ENCODE peak calls at places on chromosomes 16 and 17, in five cellular contexts. One of them, this sample, is unnamed.

GRCh38 chr16:28241924-28242323 is 30.2 kb upstream of the XPO6 start:
- DNase-seq in neural crest cell: no peak
- DNase-seq in NCI-H446 treated with DMSO at 0.1 percent for 48 hours: no peak
- DNase-seq in activated T-helper 1 cell treated with Interleukin-2 at 50 U/mL for 16 hours: no peak
- DNase-seq in GM13976: no peak
- DNase-seq in this sample: no peak

GRCh38 chr16:15484662-15485061 is 50.3 kb downstream of the BMERB1 start:
- DNase-seq in neural crest cell: no peak
- DNase-seq in NCI-H446 treated with DMSO at 0.1 percent for 48 hours: no peak
- DNase-seq in activated T-helper 1 cell treated with Interleukin-2 at 50 U/mL for 16 hours: no peak
- DNase-seq in GM13976: no peak
- DNase-seq in this sample: no peak

GRCh38 chr17:67629963-67630320 is 87.8 kb upstream of the NOL11 start:
- DNase-seq in neural crest cell: no peak
- DNase-seq in NCI-H446 treated with DMSO at 0.1 percent for 48 hours: peak; percentile 33
- DNase-seq in activated T-helper 1 cell treated with Interleukin-2 at 50 U/mL for 16 hours: no peak
- DNase-seq in GM13976: peak; percentile 62
- DNase-seq in this sample: no peak

GRCh38 chr17:6471531-6472465 is 27.5 kb downstream of the PIMREG start:
- DNase-seq in neural crest cell: no peak
- DNase-seq in NCI-H446 treated with DMSO at 0.1 percent for 48 hours: no peak
- DNase-seq in activated T-helper 1 cell treated with Interleukin-2 at 50 U/mL for 16 hours: no peak
- DNase-seq in GM13976: no peak
- DNase-seq in this sample: no peak

GRCh38 chr17:14760719-14761425 is 460.0 kb downstream of the HS3ST3B1 start:
- DNase-seq in neural crest cell: no peak
- DNase-seq in NCI-H446 treated with DMSO at 0.1 percent for 48 hours: no peak
- DNase-seq in activated T-helper 1 cell treated with Interleukin-2 at 50 U/mL for 16 hours: no peak
- DNase-seq in GM13976: no peak
- DNase-seq in this sample: no peak

GRCh38 chr16:3953728-3954410 is 73.4 kb upstream of the CREBBP start:
- DNase-seq in neural crest cell: no peak
- DNase-seq in NCI-H446 treated with DMSO at 0.1 percent for 48 hours: no peak
- DNase-seq in activated T-helper 1 cell treated with Interleukin-2 at 50 U/mL for 16 hours: no peak
- DNase-seq in GM13976: no peak
- DNase-seq in this sample: no peak

GRCh38 chr17:74280093-74280513 is 6.1 kb downstream of the DNAI2 start:
- DNase-seq in neural crest cell: no peak
- DNase-seq in NCI-H446 treated with DMSO at 0.1 percent for 48 hours: no peak
- DNase-seq in activated T-helper 1 cell treated with Interleukin-2 at 50 U/mL for 16 hours: peak; percentile 52
- DNase-seq in GM13976: peak; percentile 81
- DNase-seq in this sample: no peak

GRCh38 chr17:73476890-73477350 is 165.1 kb upstream of the CDC42EP4 start:
- DNase-seq in neural crest cell: no peak
- DNase-seq in NCI-H446 treated with DMSO at 0.1 percent for 48 hours: no peak
- DNase-seq in activated T-helper 1 cell treated with Interleukin-2 at 50 U/mL for 16 hours: no peak
- DNase-seq in GM13976: no peak
- DNase-seq in this sample: no peak